ENCODE peak calls at places on chromosomes 12 and 14, in eight cellular contexts. E is activated CD8-positive, alpha-beta memory T cell treated with anti-CD3 and anti-CD28 coated beads, Interleukin-2, amount 50 U/mL, for 4 hours; C is NCI-H460; G is astrocyte of the spinal cord; K is H7; B is sciatic nerve; P is GM03348; H is smooth muscle cell of the brain vasculature. D is an unnamed sample.

GRCh38 chr12:40996091-40996490 is 192.0 kb upstream of the PDZRN4 start:
- DNase-seq in E (no peak), C (no peak), G (no peak), K (no peak), B (no peak), P (no peak), H (no peak), D (no peak)

GRCh38 chr14:105491366-105492006 is 440 bp downstream of the TEDC1 start:
- DNase-seq in E (peak), C (peak), G (peak), K (peak), B (peak), P (peak), H (no peak), D (peak)

GRCh38 chr14:91167380-91167770 is 53.5 kb downstream of the DGLUCY start:
- DNase-seq in E (no peak), C (no peak), G (no peak), K (no peak), B (no peak), P (no peak), H (no peak), D (no peak)

GRCh38 chr14:71290960-71291466 is 383.8 kb downstream of the PCNX1 start:
- DNase-seq in E (peak), C (no peak), G (peak), K (no peak), B (no peak), P (peak), H (no peak), D (no peak)

GRCh38 chr12:1332327-1332726 is 262.1 kb downstream of the FBXL14 start:
- DNase-seq in E (no peak), C (no peak), G (no peak), K (no peak), B (no peak), P (no peak), H (no peak), D (no peak)

GRCh38 chr12:127729381-127729780 is 537.6 kb upstream of the TMEM132C start:
- DNase-seq in E (no peak), C (no peak), G (peak), K (no peak), B (no peak), P (no peak), H (no peak), D (no peak)

GRCh38 chr14:64960762-64961276 is 11.3 kb downstream of the RAB15 start:
- DNase-seq in E (no peak), C (no peak), G (no peak), K (peak), B (no peak), P (no peak), H (no peak), D (no peak)

GRCh38 chr12:103114296-103115055 is 157.0 kb downstream of the ASCL1 start:
- DNase-seq in E (no peak), C (no peak), G (no peak), K (no peak), B (no peak), P (no peak), H (no peak), D (no peak)

D was measured in activated T-helper 9 cell treated with anti-CD3 and anti-CD28 coated beads, Interleukin-2, amount 50 U/mL, for 16 hours.